ENCODE peak calls at places on chromosomes 11 and 22, in five cellular contexts. K is GM13977; Q is hippocampal formation; W is putamen; D is activated CD4-positive, CD25-positive, alpha-beta regulatory T cell treated with anti-CD3 and anti-CD28 coated beads, Interleukin-2, amount 50 U/mL, for 72 hours. G is an unnamed sample.

GRCh38 chr11:76850815-76851214 is 9.9 kb upstream of the ACER3 start:
- DNase-seq in K (no peak), Q (no peak), D (no peak), W (no peak), G (no peak)

GRCh38 chr22:47396105-47396504 is 633.7 kb downstream of the TBC1D22A start:
- DNase-seq in W (no peak), K (no peak), Q (no peak), D (no peak), G (no peak)

GRCh38 chr11:10397226-10397987 is 57.7 kb upstream of the AMPD3 start:
- DNase-seq in Q (no peak), W (no peak), K (no peak), D (no peak), G (no peak)

GRCh38 chr22:26362471-26362870 is 66.6 kb upstream of the ASPHD2 start:
- DNase-seq in D (no peak), W (no peak), Q (no peak), K (no peak), G (no peak)

GRCh38 chr22:30159561-30160353 is 79.5 kb downstream of the HORMAD2 start:
- DNase-seq in Q (peak), D (no peak), K (no peak), W (no peak), G (peak)

GRCh38 chr11:108873938-108874337 is 209.1 kb downstream of the DDX10 start:
- DNase-seq in Q (no peak), W (no peak), K (no peak), D (no peak), G (no peak)

GRCh38 chr11:120594746-120595145 is 83.2 kb downstream of the GRIK4 start:
- DNase-seq in W (no peak), Q (no peak), D (no peak), K (no peak), G (no peak)

GRCh38 chr11:123518496-123519054 is 88.5 kb downstream of the GRAMD1B start:
- DNase-seq in D (no peak), K (no peak), Q (no peak), W (no peak), G (no peak)

GRCh38 chr11:67266424-67267187 is at the start of gene GRK2:
- DNase-seq in W (no peak), K (peak), D (no peak), Q (no peak), G (no peak)

GRCh38 chr11:74384641-74385040 is 13.6 kb downstream of the PGM2L1 start:
- DNase-seq in Q (no peak), D (no peak), W (no peak), K (no peak), G (no peak)

GRCh38 chr22:47842119-47842518 is 1079.7 kb downstream of the TBC1D22A start:
- DNase-seq in W (no peak), Q (no peak), K (no peak), D (no peak), G (no peak)

GRCh38 chr11:68354181-68354872 is 41.9 kb downstream of the LRP5 start:
- DNase-seq in K (no peak), W (no peak), Q (no peak), D (no peak), G (no peak)

GRCh38 chr22:29673361-29673760 is 46.4 kb upstream of the CABP7 start:
- DNase-seq in Q (no peak), D (no peak), W (no peak), K (no peak), G (no peak)

GRCh38 chr22:23834830-23835772 is 3.7 kb downstream of the DERL3 start:
- DNase-seq in W (peak), Q (peak), D (no peak), K (no peak), G (peak)

GRCh38 chr11:69249641-69250502 is 44.1 kb upstream of the MYEOV start:
- DNase-seq in D (no peak), W (no peak), Q (no peak), K (no peak), G (no peak)

GRCh38 chr22:37254206-37254866 is 10.3 kb upstream of the RAC2 start:
- DNase-seq in K (no peak), D (no peak), W (no peak), Q (no peak), G (no peak)

GRCh38 chr11:63871962-63872832 is 33.3 kb downstream of the MARK2 start:
- DNase-seq in D (no peak), W (peak), K (peak), Q (peak), G (peak)

GRCh38 chr11:126890561-126890960 is 110.0 kb downstream of the KIRREL3 start:
- DNase-seq in D (no peak), W (peak), Q (peak), K (no peak), G (no peak)

GRCh38 chr22:33811686-33812085 is 108.6 kb downstream of the LARGE1 start:
- DNase-seq in W (no peak), Q (no peak), D (no peak), K (no peak), G (no peak)

GRCh38 chr22:46654426-46654825 is 34.2 kb downstream of the GRAMD4 start:
- DNase-seq in K (no peak), W (no peak), D (no peak), Q (no peak), G (no peak)

GRCh38 chr11:78195917-78196545 is 7.3 kb downstream of the USP35 start:
- DNase-seq in Q (no peak), K (no peak), W (no peak), D (no peak), G (peak)

GRCh38 chr11:70186420-70186819 is 16.7 kb upstream of the FADD start:
- DNase-seq in W (no peak), D (no peak), K (no peak), Q (no peak), G (no peak)

GRCh38 chr11:69393865-69394233 is 87.6 kb upstream of the LINC01488 start:
- DNase-seq in Q (no peak), W (no peak), K (no peak), D (no peak), G (no peak)

GRCh38 chr11:86735462-86736302 is 63.3 kb upstream of the ME3 start:
- DNase-seq in Q (no peak), D (no peak), K (no peak), W (no peak), G (no peak)

GRCh38 chr11:131486100-131486499 is 115.7 kb downstream of the NTM start:
- DNase-seq in D (no peak), W (no peak), Q (peak), K (no peak), G (no peak)

GRCh38 chr11:1640076-1640946 is 10.7 kb downstream of the KRTAP5-5 start:
- DNase-seq in K (peak), D (peak), W (no peak), Q (no peak), G (no peak)

G was measured in frontal cortex.